ENCODE peak calls at places on chromosome 15, in six cellular contexts. U, M, V, G, E and S are unnamed samples.

GRCh38 chr15:99143655-99144610 is 39.1 kb downstream of the SYNM start:
- DNase-seq in U (no peak), M (peak), V (no peak), G (peak), E (peak), S (peak)

GRCh38 chr15:81010086-81010485 is 9.4 kb downstream of the TLNRD1 start:
- DNase-seq in U (no peak), M (no peak), V (no peak), G (no peak), E (no peak), S (no peak)

GRCh38 chr15:45164914-45165313 is 22.9 kb downstream of the SHF start:
- DNase-seq in U (no peak), M (no peak), V (no peak), G (no peak), E (no peak), S (no peak)

GRCh38 chr15:33094336-33094735 is 100.2 kb downstream of the FMN1 start:
- DNase-seq in U (no peak), M (no peak), V (no peak), G (no peak), E (peak), S (peak)

GRCh38 chr15:51046799-51047449 is 47.8 kb downstream of the TNFAIP8L3 start:
- DNase-seq in U (peak), M (peak), V (peak), G (no peak), E (peak), S (peak)

GRCh38 chr15:74843891-74844299 is 939 bp upstream of the ULK3 start:
- DNase-seq in U (no peak), M (peak), V (no peak), G (peak), E (no peak), S (no peak)

GRCh38 chr15:89461386-89461785 is 35.0 kb downstream of the RHCG start:
- DNase-seq in U (no peak), M (no peak), V (no peak), G (peak), E (no peak), S (no peak)

GRCh38 chr15:68543546-68544008 is 35.2 kb upstream of the CORO2B start:
- DNase-seq in U (no peak), M (no peak), V (no peak), G (no peak), E (peak), S (no peak)

GRCh38 chr15:60480149-60480548 is 1.2 kb upstream of the ICE2 start:
- DNase-seq in U (no peak), M (no peak), V (no peak), G (no peak), E (no peak), S (no peak)

GRCh38 chr15:45442497-45443135 is 64.3 kb upstream of the GATM start:
- DNase-seq in U (no peak), M (no peak), V (no peak), G (no peak), E (peak), S (peak)

GRCh38 chr15:85684174-85684710 is 110.5 kb downstream of the KLHL25 start:
- DNase-seq in U (no peak), M (no peak), V (no peak), G (no peak), E (no peak), S (no peak)

GRCh38 chr15:99592135-99592845 is 26.5 kb downstream of the MEF2A start:
- DNase-seq in U (no peak), M (no peak), V (no peak), G (no peak), E (peak), S (peak)

GRCh38 chr15:64774556-64775523 is 549 bp downstream of the RBPMS2 start:
- DNase-seq in U (no peak), M (peak), V (no peak), G (peak), E (no peak), S (no peak)

GRCh38 chr15:64775551-64776401 is at the start of gene RBPMS2:
- DNase-seq in U (no peak), M (peak), V (no peak), G (peak), E (peak), S (no peak)

GRCh38 chr15:64773606-64774555 is 1.5 kb downstream of the RBPMS2 start:
- DNase-seq in U (no peak), M (no peak), V (no peak), G (no peak), E (no peak), S (no peak)

GRCh38 chr15:64779024-64779423 is 3.6 kb upstream of the RBPMS2 start:
- DNase-seq in U (no peak), M (no peak), V (no peak), G (no peak), E (no peak), S (no peak)

DNA sequence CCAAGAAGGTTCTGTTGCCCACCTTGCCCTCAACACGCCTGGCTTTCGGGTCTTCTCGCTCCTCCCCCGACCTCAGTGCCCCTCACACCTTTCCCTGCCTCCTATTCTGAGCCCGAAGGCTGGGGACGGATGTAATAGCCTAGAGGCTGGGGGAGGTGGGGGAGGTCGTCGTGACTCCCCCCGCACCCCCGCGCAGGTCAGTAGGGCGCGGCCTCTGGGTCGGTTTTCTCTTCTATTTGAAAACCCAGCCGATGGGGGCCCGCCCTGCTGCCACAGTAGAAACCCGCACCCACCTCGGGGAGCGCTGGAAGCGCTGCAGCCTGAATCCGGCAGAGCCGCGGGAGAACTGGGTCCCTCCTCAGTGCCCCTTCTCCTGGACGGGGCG is 1.0 kb upstream of the RBPMS2 start:
- DNase-seq in U (no peak), M (peak), V (no peak), G (peak), E (no peak), S (no peak)
- H3K4me3 ChIP-seq in U (peak), M (peak), V (peak), G (peak), E (peak), S (no peak)

GRCh38 chr15:66007663-66008262 is 138.5 kb downstream of the RAB11A start:
- DNase-seq in U (no peak), M (no peak), V (no peak), G (no peak), E (no peak), S (no peak)
- TF ChIP-seq CTCF in U (no peak), M (no peak), V (no peak), G (peak), E (no peak), S (no peak)

DNA sequence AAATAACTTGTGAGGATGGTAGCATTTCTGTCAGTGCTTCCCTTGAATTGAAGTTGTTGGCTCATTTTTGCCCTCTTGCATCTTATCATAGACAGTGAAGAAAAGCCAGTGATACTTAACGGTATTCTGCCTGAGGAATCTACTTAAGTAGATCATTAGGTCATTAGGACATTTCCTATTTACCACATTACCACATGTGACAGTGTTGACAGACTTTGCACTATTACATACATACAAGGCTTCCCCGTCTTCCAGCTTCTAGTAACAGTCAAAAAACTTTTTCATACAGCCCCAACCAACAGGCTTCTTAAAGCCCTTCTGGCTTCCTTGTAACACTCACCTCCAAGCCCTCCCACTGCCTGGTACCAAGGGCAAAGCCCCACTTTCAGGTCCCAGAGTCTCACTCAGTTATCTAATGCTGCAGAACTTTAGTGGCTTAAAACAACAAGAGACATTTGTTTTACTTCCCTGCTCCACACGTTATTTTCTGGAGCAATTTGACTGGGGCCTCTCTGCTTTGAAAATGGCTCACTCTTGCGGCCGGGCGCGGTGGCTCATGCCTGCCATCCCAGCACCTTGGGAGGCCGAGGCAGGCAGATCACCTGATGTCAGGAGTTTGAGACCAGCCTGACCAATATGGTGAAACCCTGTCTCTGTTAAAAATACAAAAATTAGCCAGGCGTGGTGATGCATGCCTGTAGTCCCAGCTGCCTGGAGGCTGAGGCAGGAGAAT is 40.0 kb downstream of the ASB7 start:
- DNase-seq in U (peak), M (no peak), V (no peak), G (no peak), E (no peak), S (no peak)
- H3K4me3 ChIP-seq in U (no peak), M (no peak), V (no peak), G (no peak), E (no peak), S (no peak)

GRCh38 chr15:29693225-29693624 is 129.0 kb downstream of the TJP1 start:
- DNase-seq in U (no peak), M (no peak), V (no peak), G (no peak), E (no peak), S (no peak)

GRCh38 chr15:29695486-29696167 is 126.6 kb downstream of the TJP1 start:
- DNase-seq in U (no peak), M (no peak), V (no peak), G (peak), E (no peak), S (no peak)

GRCh38 chr15:29690765-29691475 is 131.3 kb downstream of the TJP1 start:
- DNase-seq in U (no peak), M (no peak), V (no peak), G (no peak), E (peak), S (peak)

GRCh38 chr15:29689724-29689986 is 132.6 kb downstream of the TJP1 start:
- DNase-seq in U (no peak), M (no peak), V (no peak), G (no peak), E (no peak), S (no peak)

GRCh38 chr15:29692527-29692926 is 129.7 kb downstream of the TJP1 start:
- DNase-seq in U (no peak), M (no peak), V (no peak), G (peak), E (no peak), S (no peak)
- TF ChIP-seq CTCF in U (no peak), M (no peak), V (no peak), G (peak), E (peak), S (no peak)